ENCODE peak calls at places on chromosomes 5 and 9, in six cellular contexts. Q is thyroid gland; S is CD8-positive, alpha-beta memory T cell; M is adrenal gland; P is body of pancreas; V is kidney. X is an unnamed sample. For H3K4me1, the result is how much of the 10 kb centered on the place peaks cover.

GRCh38 chr5:77999013-77999798 is 223.1 kb upstream of the TBCA start:
- DNase-seq in Q (no peak), S (no peak), M (no peak), P (no peak), V (no peak), X (no peak)

GRCh38 chr5:116419258-116419657 is 155.4 kb downstream of the SEMA6A start:
- DNase-seq in Q (no peak), S (no peak), M (no peak), P (no peak), V (no peak), X (no peak)

GRCh38 chr5:76082790-76083554 is at the start of gene SV2C:
- DNase-seq in Q (peak), S (no peak), M (peak), P (no peak), V (peak), X (no peak)

GRCh38 chr9:104968025-104968982 is 40.3 kb upstream of the ABCA1 start:
- DNase-seq in Q (peak), S (peak), M (peak), P (peak), V (peak), X (peak)

GRCh38 chr5:92976156-92976555 is 604.9 kb downstream of the NR2F1-AS1 start:
- DNase-seq in Q (no peak), S (no peak), M (no peak), P (no peak), V (no peak), X (no peak)

GRCh38 chr9:18520395-18520794 is 46.4 kb downstream of the ADAMTSL1 start:
- DNase-seq in Q (no peak), S (no peak), M (peak), P (no peak), V (no peak), X (no peak)

GRCh38 chr5:138234651-138235050 is 21.5 kb upstream of the CDC23 start:
- DNase-seq in Q (no peak), S (no peak), M (no peak), P (no peak), V (no peak), X (no peak)

GRCh38 chr5:55855509-55855908 is 4.4 kb downstream of the IL31RA start:
- DNase-seq in Q (no peak), S (no peak), M (no peak), P (no peak), V (no peak), X (no peak)

GRCh38 chr9:97412628-97413382 is 909 bp downstream of the TDRD7 start:
- DNase-seq in Q (no peak), S (no peak), M (no peak), P (no peak), V (no peak), X (peak)

GRCh38 chr5:115565233-115565632 is 20.7 kb upstream of the FEM1C start:
- DNase-seq in Q (no peak), S (no peak), M (no peak), P (no peak), V (no peak), X (no peak)

GRCh38 chr5:151257731-151258715 is 5.0 kb downstream of the GM2A start:
- DNase-seq in Q (no peak), S (no peak), M (no peak), P (peak), V (no peak), X (no peak)

GRCh38 chr9:113541019-113541900 is 77.7 kb downstream of the RGS3 start:
- DNase-seq in Q (peak), S (no peak), M (peak), P (peak), V (no peak), X (no peak)

GRCh38 chr9:110048976-110049698 is 158.8 kb downstream of the C9orf152 start:
- DNase-seq in Q (peak), S (no peak), M (peak), P (no peak), V (peak), X (no peak)

GRCh38 chr9:116298249-116298648 is 144.7 kb downstream of the PAPPA start:
- DNase-seq in Q (no peak), S (no peak), M (no peak), P (no peak), V (no peak), X (no peak)
- H3K4me1 ChIP-seq in Q (under half), S (under half), M (under half), P (under half), V (under half), X (under half)

GRCh38 chr9:68914751-68915150 is 99.2 kb downstream of the PRKACG start:
- DNase-seq in Q (no peak), S (no peak), M (no peak), P (no peak), V (no peak), X (no peak)

GRCh38 chr9:68923480-68923879 is 90.4 kb downstream of the PRKACG start:
- DNase-seq in Q (no peak), S (no peak), M (no peak), P (no peak), V (no peak), X (no peak)

GRCh38 chr9:68920921-68921320 is 93.0 kb downstream of the PRKACG start:
- DNase-seq in Q (no peak), S (no peak), M (no peak), P (no peak), V (no peak), X (no peak)

GRCh38 chr9:68925175-68925574 is 88.7 kb downstream of the PRKACG start:
- DNase-seq in Q (no peak), S (no peak), M (no peak), P (no peak), V (no peak), X (no peak)

DNA sequence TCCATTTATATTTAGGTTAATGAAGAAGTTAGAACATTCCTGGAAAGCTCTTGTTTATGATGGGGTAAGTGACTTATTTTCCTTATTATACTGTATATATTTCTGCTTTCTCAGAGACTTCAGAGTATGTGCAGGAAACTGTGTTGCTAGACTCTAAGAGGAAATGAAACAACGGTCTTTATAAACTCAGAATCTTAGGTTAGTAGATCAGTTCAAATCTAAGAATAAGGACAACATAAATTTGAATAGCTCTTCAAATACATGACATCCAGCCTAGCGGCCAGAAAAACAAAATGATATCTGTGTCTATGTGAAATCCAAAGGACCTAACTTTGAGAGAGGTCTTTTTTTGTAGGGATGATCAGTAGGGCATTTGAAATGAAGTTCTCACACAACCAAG is 94.2 kb downstream of the PRKACG start:
- DNase-seq in Q (no peak), S (no peak), M (no peak), P (no peak), V (no peak), X (no peak)
- H3K27ac ChIP-seq in Q (no peak), S (no peak), M (no peak), P (no peak), V (no peak), X (no peak)

GRCh38 chr5:34698754-34699153 is 42.6 kb downstream of the RAI14 start:
- DNase-seq in Q (no peak), S (no peak), M (no peak), P (no peak), V (no peak), X (no peak)

GRCh38 chr5:34698109-34698419 is 41.9 kb downstream of the RAI14 start:
- DNase-seq in Q (no peak), S (no peak), M (no peak), P (no peak), V (no peak), X (no peak)

GRCh38 chr5:34699155-34700077 is 43.3 kb downstream of the RAI14 start:
- DNase-seq in Q (peak), S (no peak), M (no peak), P (peak), V (no peak), X (peak)

GRCh38 chr5:34695275-34696032 is 39.3 kb downstream of the RAI14 start:
- DNase-seq in Q (no peak), S (no peak), M (no peak), P (no peak), V (no peak), X (no peak)

GRCh38 chr5:34697308-34698108 is 41.4 kb downstream of the RAI14 start:
- DNase-seq in Q (no peak), S (no peak), M (no peak), P (no peak), V (no peak), X (no peak)
- H3K4me1 ChIP-seq in Q (under half), S (under half), M (under half), P (under half), V (under half), X (under half)

DNA sequence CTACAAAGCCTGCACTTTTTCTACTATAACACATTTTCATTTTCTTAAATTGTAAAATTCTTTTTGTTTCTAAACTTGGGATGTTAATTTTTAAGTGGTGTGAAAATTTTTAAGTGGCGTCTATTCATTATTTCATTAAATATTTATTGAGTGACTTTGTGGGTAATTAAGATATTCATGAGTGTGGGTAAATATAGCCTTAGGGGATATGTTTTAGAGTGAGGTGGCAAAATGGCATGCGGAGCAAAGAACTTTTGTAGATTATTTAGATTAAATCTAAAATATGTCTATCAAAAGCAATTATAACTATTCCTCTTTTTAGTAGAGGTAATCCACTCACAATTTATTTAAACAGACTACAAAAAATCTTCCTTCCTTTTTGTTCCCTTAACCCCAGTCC is 188.4 kb downstream of the PCSK1 start:
- DNase-seq in Q (no peak), S (no peak), M (no peak), P (no peak), V (no peak), X (no peak)
- H3K27ac ChIP-seq in Q (peak), S (no peak), M (no peak), P (no peak), V (no peak), X (no peak)

GRCh38 chr5:150052326-150053230 is 33.8 kb downstream of the CSF1R start:
- DNase-seq in Q (no peak), S (no peak), M (no peak), P (no peak), V (no peak), X (no peak)
- H3K4me1 ChIP-seq in Q (under half), S (under half), M (under half), P (under half), V (under half), X (under half)